ENCODE peak calls at places on chromosome 15, in eight cellular contexts. U is neuronal stem cell, E is IMR-90, I is GM23248, J is fibroblast of lung, Y is astrocyte, Q is neural progenitor cell, H is kidney. G is an unnamed sample.
A peak's percentile ranks its signal among the peaks of the same experiment; 100 is the strongest.

GRCh38 chr15:64938192-64938591 is 26.5 kb downstream of the ANKDD1A start:
- DNase-seq in U (no peak), E (peak; percentile 48), I (no peak), J (no peak), Y (peak; percentile 68), Q (no peak), H (no peak), G (no peak)

GRCh38 chr15:38853608-38854007 is 289.0 kb upstream of the RASGRP1 start:
- DNase-seq in U (peak; percentile 8), E (peak; percentile 52), I (peak; percentile 54), J (peak; percentile 20), Y (no peak), Q (peak; percentile 63), H (no peak), G (no peak)

GRCh38 chr15:36571301-36571700 is 8.1 kb upstream of the CDIN1 start:
- DNase-seq in U (no peak), E (peak; percentile 18), I (peak; percentile 4), J (no peak), Y (no peak), Q (no peak), H (no peak), G (no peak)

GRCh38 chr15:22980189-22981136 is at the start of gene CYFIP1:
- DNase-seq in U (peak; percentile 66), E (peak; percentile 83), I (peak; percentile 92), J (peak; percentile 81), Y (peak; percentile 78), Q (peak; percentile 85), H (peak; percentile 96), G (peak; percentile 91)

GRCh38 chr15:74769463-74770025 is 12.3 kb upstream of the CSK start:
- DNase-seq in U (no peak), E (no peak), I (no peak), J (no peak), Y (no peak), Q (no peak), H (no peak), G (no peak)

GRCh38 chr15:53549697-53550315 is 209.7 kb downstream of the WDR72 start:
- DNase-seq in U (no peak), E (no peak), I (no peak), J (no peak), Y (no peak), Q (no peak), H (no peak), G (no peak)

GRCh38 chr15:94004697-94005096 is 226.7 kb upstream of the MCTP2 start:
- DNase-seq in U (no peak), E (no peak), I (no peak), J (peak; percentile 5), Y (no peak), Q (no peak), H (no peak), G (no peak)

GRCh38 chr15:39084683-39085530 is 496.0 kb upstream of the THBS1 start:
- DNase-seq in U (no peak), E (peak; percentile 92), I (peak; percentile 89), J (peak; percentile 91), Y (peak; percentile 91), Q (no peak), H (no peak), G (peak; percentile 27)

GRCh38 chr15:76190767-76191538 is 120.3 kb downstream of the ETFA start:
- DNase-seq in U (peak; percentile 63), E (peak; percentile 62), I (peak; percentile 92), J (peak; percentile 71), Y (peak; percentile 33), Q (peak; percentile 92), H (peak; percentile 92), G (peak; percentile 87)

GRCh38 chr15:42085236-42085605 is 9.1 kb downstream of the PLA2G4D start:
- DNase-seq in U (no peak), E (no peak), I (no peak), J (no peak), Y (no peak), Q (no peak), H (no peak), G (no peak)

GRCh38 chr15:33309602-33310276 is 1.0 kb upstream of the RYR3 start:
- DNase-seq in U (peak; percentile 38), E (no peak), I (peak; percentile 10), J (no peak), Y (no peak), Q (peak; percentile 64), H (peak; percentile 67), G (peak; percentile 20)

GRCh38 chr15:40941528-40942336 is 11.5 kb upstream of the CHAC1 start:
- DNase-seq in U (peak; percentile 82), E (peak; percentile 73), I (peak; percentile 90), J (peak; percentile 68), Y (peak; percentile 36), Q (peak; percentile 95), H (peak; percentile 93), G (peak; percentile 81)

GRCh38 chr15:40941078-40941527 is 12.0 kb downstream of the DLL4 start:
- DNase-seq in U (no peak), E (no peak), I (no peak), J (no peak), Y (no peak), Q (peak; percentile 28), H (no peak), G (no peak)

GRCh38 chr15:40943764-40944365 is 9.4 kb upstream of the CHAC1 start:
- DNase-seq in U (no peak), E (no peak), I (no peak), J (no peak), Y (no peak), Q (no peak), H (no peak), G (no peak)

GRCh38 chr15:40942337-40942854 is 10.9 kb upstream of the CHAC1 start:
- DNase-seq in U (no peak), E (no peak), I (peak; percentile 39), J (no peak), Y (no peak), Q (no peak), H (no peak), G (no peak)

DNA sequence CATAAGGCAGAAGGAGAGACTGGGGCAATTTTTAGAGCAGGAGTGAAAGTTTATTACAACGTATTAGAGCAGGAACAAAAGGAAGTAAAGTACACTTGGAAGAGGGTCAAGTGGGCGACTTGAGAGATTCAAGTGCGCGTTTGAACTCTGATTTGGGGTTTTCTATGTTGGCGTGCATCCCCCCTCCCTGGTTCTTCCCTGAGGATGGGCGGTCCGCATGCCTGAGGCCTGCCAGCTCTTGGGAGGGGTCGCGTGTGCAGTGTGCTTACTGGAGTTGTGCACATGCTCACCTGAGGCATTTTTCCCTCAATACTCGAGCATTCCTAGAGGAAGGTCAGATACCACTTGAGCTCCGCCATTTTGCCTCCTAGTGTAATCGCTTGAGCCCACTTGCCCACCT is 10.4 kb upstream of the CHAC1 start:
- DNase-seq in U (no peak), E (no peak), I (no peak), J (no peak), Y (no peak), Q (no peak), H (no peak), G (no peak)
- H3K9ac ChIP-seq in U (no peak overlapping the region), E (peak overlapping the region; percentile 54), I (peak overlapping the region; percentile 80), J (no peak overlapping the region), Y (peak overlapping the region; percentile 83), Q (no peak overlapping the region), H (no peak overlapping the region), G (no peak overlapping the region)

GRCh38 chr15:48477795-48478360 is 146.6 kb downstream of the DUT start:
- DNase-seq in U (no peak), E (no peak), I (no peak), J (no peak), Y (no peak), Q (no peak), H (no peak), G (no peak)

GRCh38 chr15:48472756-48473155 is 141.5 kb downstream of the DUT start:
- DNase-seq in U (no peak), E (peak; percentile 58), I (peak; percentile 90), J (peak; percentile 61), Y (peak; percentile 34), Q (no peak), H (no peak), G (no peak)

GRCh38 chr15:48473667-48474066 is 142.4 kb downstream of the DUT start:
- DNase-seq in U (no peak), E (no peak), I (no peak), J (no peak), Y (no peak), Q (no peak), H (no peak), G (no peak)

GRCh38 chr15:48478581-48478980 is 147.4 kb downstream of the DUT start:
- DNase-seq in U (no peak), E (no peak), I (peak; percentile 44), J (no peak), Y (peak; percentile 60), Q (no peak), H (no peak), G (no peak)

GRCh38 chr15:48475600-48476395 is 144.6 kb downstream of the DUT start:
- DNase-seq in U (no peak), E (no peak), I (peak; percentile 46), J (no peak), Y (no peak), Q (no peak), H (no peak), G (no peak)
- H3K27ac ChIP-seq in U (no peak overlapping the region), E (no peak overlapping the region), I (peak overlapping the region; percentile 58), J (no peak overlapping the region), Y (peak overlapping the region; percentile 16), Q (no peak overlapping the region), H (no peak overlapping the region), G (no peak overlapping the region)

DNA sequence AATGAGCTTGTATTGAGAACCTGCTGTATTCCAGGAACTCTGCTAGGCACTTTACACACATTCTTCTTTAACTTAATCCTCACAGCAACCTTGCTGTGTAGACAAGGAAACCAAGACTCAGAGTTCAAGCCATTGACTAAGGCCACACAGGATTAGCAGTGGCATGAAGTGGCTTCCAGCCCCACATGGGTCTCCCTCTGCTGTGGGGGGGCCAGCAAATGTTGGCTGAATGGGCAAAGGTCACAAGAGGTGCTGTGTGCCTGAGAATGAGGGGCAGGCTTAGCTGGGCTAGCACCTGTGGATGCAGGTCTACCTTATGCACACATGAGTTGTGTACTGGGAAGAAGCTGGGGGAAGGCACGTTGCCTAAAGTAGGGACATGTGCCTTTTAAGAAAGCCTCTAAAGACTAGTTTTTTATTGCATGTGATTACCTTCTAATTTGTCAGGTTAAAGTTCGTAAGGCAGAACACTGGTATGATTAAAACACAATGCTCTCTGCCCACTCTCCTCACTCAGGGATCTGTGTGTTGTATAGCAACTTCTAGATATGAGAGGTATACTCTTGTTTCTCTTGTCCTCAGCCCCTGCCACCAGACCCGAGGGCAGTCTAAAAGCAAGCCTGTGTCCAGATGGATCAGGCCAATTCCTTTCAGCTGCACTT is 10.9 kb downstream of the BAHD1 start:
- DNase-seq in U (no peak), E (no peak), I (no peak), J (no peak), Y (no peak), Q (peak; percentile 43), H (no peak), G (no peak)
- H3K9ac ChIP-seq in U (no peak overlapping the region), E (no peak overlapping the region), I (no peak overlapping the region), J (no peak overlapping the region), Y (no peak overlapping the region), Q (no peak overlapping the region), H (no peak overlapping the region), G (no peak overlapping the region)

DNA sequence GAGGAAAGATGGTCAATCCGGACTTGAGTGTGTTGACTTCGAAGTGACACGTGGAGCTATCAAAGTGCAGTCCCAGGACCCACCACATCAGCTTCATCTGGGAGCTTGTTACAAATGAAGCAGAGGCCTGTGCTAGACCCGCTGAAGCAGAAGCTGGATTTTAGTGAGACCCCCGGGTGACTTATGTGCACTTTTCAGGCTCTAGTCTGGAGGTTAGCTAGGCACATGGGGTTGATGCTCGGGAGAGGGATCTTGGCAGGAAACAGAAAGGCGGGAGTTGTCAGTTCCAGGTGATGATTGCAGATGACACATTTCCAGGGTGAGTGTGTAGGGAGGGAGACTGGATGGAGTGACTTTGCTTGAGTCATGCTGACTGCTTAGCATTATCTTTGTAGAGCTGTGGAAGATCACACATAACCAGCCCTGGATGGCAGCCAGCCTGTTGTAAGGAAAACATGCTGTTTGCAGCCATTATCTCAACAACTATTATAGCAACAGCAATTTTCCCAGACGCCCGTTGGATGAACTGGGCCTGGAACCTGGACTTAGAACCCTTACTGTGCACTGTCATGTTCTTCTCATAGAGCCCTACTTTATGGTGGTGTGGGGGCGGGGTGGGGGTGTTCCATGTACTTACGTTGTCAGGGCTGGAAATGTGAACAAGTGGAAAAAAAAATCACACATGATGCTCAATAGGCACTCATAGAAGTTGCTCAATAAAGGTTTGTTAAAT is 122.4 kb downstream of the THSD4 start:
- DNase-seq in U (no peak), E (peak; percentile 96), I (peak; percentile 100), J (peak; percentile 78), Y (peak; percentile 95), Q (no peak), H (peak; percentile 75), G (peak; percentile 84)
- H3K27ac ChIP-seq in U (no peak overlapping the region), E (no peak overlapping the region), I (peak overlapping the region; percentile 82), J (no peak overlapping the region), Y (peak overlapping the region; percentile 49), Q (no peak overlapping the region), H (no peak overlapping the region), G (no peak overlapping the region)